ENCODE peak calls at places on chromosomes 4 and X, in five cellular contexts. I, D, O, F and C are unnamed samples.

GRCh38 chr4:65381648-65382047 is 288.6 kb downstream of the EPHA5 start:
- DNase-seq in O (no peak), D (no peak), I (no peak), F (no peak), C (no peak)

GRCh38 chrX:14697453-14697852 is 168.1 kb downstream of the GLRA2 start:
- DNase-seq in F (no peak), D (no peak), I (peak; percentile 6), O (no peak), C (peak; percentile 14)

GRCh38 chrX:33725556-33726232 is 406.4 kb downstream of the FAM47A start:
- DNase-seq in D (no peak), O (no peak), I (peak; percentile 16), F (no peak), C (no peak)

GRCh38 chr4:1112174-1112820 is 1.1 kb downstream of the RNF212 start:
- DNase-seq in I (no peak), F (no peak), D (no peak), O (no peak), C (no peak)

GRCh38 chr4:95265814-95266740 is 282.7 kb downstream of the UNC5C start:
- DNase-seq in F (no peak), D (no peak), I (no peak), O (no peak), C (no peak)

GRCh38 chr4:36183665-36184393 is 60.5 kb downstream of the ARAP2 start:
- DNase-seq in F (no peak), I (no peak), O (no peak), D (no peak), C (no peak)

GRCh38 chrX:154486052-154486395 is 391 bp downstream of the UBL4A start:
- DNase-seq in I (peak; percentile 2), F (no peak), D (no peak), O (no peak), C (no peak)

GRCh38 chr4:7736436-7737267 is 203.0 kb downstream of the AFAP1 start:
- DNase-seq in F (no peak), D (no peak), I (no peak), O (no peak), C (peak; percentile 40)

GRCh38 chr4:151553874-151554273 is 144.9 kb downstream of the FHIP1A start:
- DNase-seq in D (no peak), O (no peak), I (no peak), F (no peak), C (no peak)

GRCh38 chr4:244471-244870 is 60.8 kb downstream of the ZNF732 start:
- DNase-seq in D (peak; percentile 3), I (peak; percentile 35), F (no peak), O (no peak), C (no peak)

GRCh38 chr4:128285085-128286023 is 2.3 kb downstream of the PGRMC2 start:
- DNase-seq in F (no peak), D (no peak), I (peak; percentile 25), O (no peak), C (peak; percentile 26)

GRCh38 chrX:2848806-2849420 is 20.2 kb downstream of the GYG2 start:
- DNase-seq in F (peak; percentile 15), D (no peak), O (no peak), I (no peak), C (peak; percentile 66)

GRCh38 chr4:26807330-26807729 is 53.3 kb upstream of the STIM2 start:
- DNase-seq in I (no peak), O (no peak), F (no peak), D (no peak), C (no peak)

GRCh38 chr4:156347412-156348075 is 393.9 kb upstream of the CTSO start:
- DNase-seq in D (peak; percentile 56), O (no peak), I (no peak), F (peak; percentile 68), C (peak; percentile 7)

GRCh38 chrX:132592880-132593279 is 104.0 kb upstream of the MBNL3 start:
- DNase-seq in F (no peak), O (no peak), D (no peak), I (peak; percentile 1), C (peak; percentile 8)

GRCh38 chr4:33357121-33357520 is 2637.0 kb downstream of the PCDH7 start:
- DNase-seq in I (no peak), D (no peak), F (no peak), O (no peak), C (no peak)

GRCh38 chrX:47748576-47748975 is 88.1 kb upstream of the ZNF81 start:
- DNase-seq in I (no peak), D (no peak), F (no peak), O (no peak), C (no peak)

GRCh38 chrX:24079405-24079804 is 24.6 kb downstream of the EIF2S3 start:
- DNase-seq in F (no peak), D (no peak), O (no peak), I (no peak), C (no peak)

GRCh38 chr4:2371765-2372487 is 46.5 kb downstream of the ZFYVE28 start:
- DNase-seq in O (no peak), I (no peak), F (no peak), D (no peak), C (no peak)

GRCh38 chr4:60366661-60367060 is 833.5 kb upstream of the ADGRL3 start:
- DNase-seq in F (no peak), I (no peak), O (no peak), D (no peak), C (no peak)

GRCh38 chr4:10521386-10521785 is 64.2 kb upstream of the ZNF518B start:
- DNase-seq in O (no peak), F (no peak), I (no peak), D (no peak), C (no peak)

GRCh38 chr4:4182835-4183568 is 43.7 kb downstream of the OTOP1 start:
- DNase-seq in F (no peak), D (no peak), O (no peak), I (peak; percentile 23), C (peak; percentile 22)

GRCh38 chrX:10926906-10927305 is 184.2 kb upstream of the HCCS start:
- DNase-seq in O (no peak), I (no peak), F (no peak), D (no peak), C (no peak)

GRCh38 chr4:88219099-88219498 is 60.7 kb upstream of the ABCG2 start:
- DNase-seq in F (no peak), O (no peak), I (peak; percentile 54), D (peak; percentile 15), C (peak; percentile 35)

GRCh38 chr4:176981551-176981950 is 188.8 kb upstream of the VEGFC start:
- DNase-seq in F (no peak), O (no peak), D (no peak), I (no peak), C (peak; percentile 21)

GRCh38 chrX:103818844-103819243 is 13.2 kb downstream of the RAB9B start:
- DNase-seq in D (no peak), F (no peak), I (no peak), O (no peak), C (no peak)

GRCh38 chr4:40719008-40719623 is 30.6 kb upstream of the NSUN7 start:
- DNase-seq in O (no peak), D (no peak), F (no peak), I (peak; percentile 26), C (peak; percentile 31)

GRCh38 chrX:40041915-40042314 is 55.8 kb downstream of the BCOR start:
- DNase-seq in O (no peak), D (no peak), F (no peak), I (no peak), C (no peak)

GRCh38 chr4:61723492-61723891 is 523.4 kb downstream of the ADGRL3 start:
- DNase-seq in O (no peak), I (no peak), D (no peak), F (no peak), C (no peak)

GRCh38 chrX:121831601-121832000 is 784.2 kb downstream of the GLUD2 start:
- DNase-seq in D (no peak), F (no peak), O (no peak), I (no peak), C (no peak)

GRCh38 chrX:111035991-111036390 is 60.0 kb upstream of the PAK3 start:
- DNase-seq in D (no peak), O (no peak), I (no peak), F (no peak), C (no peak)

GRCh38 chr4:173526034-173526482 is 4.0 kb downstream of the HAND2 start:
- DNase-seq in D (no peak), I (no peak), O (no peak), F (no peak), C (no peak)